ENCODE peak calls at places on chromosomes 6 and 20, in ten cellular contexts. One of them, this sample, is unnamed.
A peak's percentile ranks its signal among the peaks of the same experiment; 100 is the strongest.

GRCh38 chr6:62441182-62441581 is 155.2 kb upstream of the KHDRBS2 start:
- DNase-seq in thoracic aorta: no peak
- DNase-seq in upper lobe of right lung: no peak
- DNase-seq in brain microvascular endothelial cell: no peak
- DNase-seq in NB4: no peak
- DNase-seq in uterus: no peak
- DNase-seq in endodermal cell: peak; percentile 36
- DNase-seq in foreskin fibroblast: no peak
- DNase-seq in fibroblast of lung: no peak
- DNase-seq in astrocyte of the spinal cord: no peak
- DNase-seq in this sample: no peak

GRCh38 chr6:44064089-44064947 is 62.9 kb downstream of the MRPL14 start:
- DNase-seq in foreskin fibroblast: peak; percentile 95
- DNase-seq in astrocyte of the spinal cord: peak; percentile 95
- DNase-seq in uterus: peak; percentile 80
- DNase-seq in endodermal cell: no peak
- DNase-seq in upper lobe of right lung: peak; percentile 71
- DNase-seq in brain microvascular endothelial cell: peak; percentile 99
- DNase-seq in fibroblast of lung: peak; percentile 98
- DNase-seq in NB4: peak; percentile 81
- DNase-seq in thoracic aorta: peak; percentile 43
- DNase-seq in this sample: peak; percentile 84

GRCh38 chr20:49043000-49043399 is 3.1 kb upstream of the CSE1L start:
- DNase-seq in astrocyte of the spinal cord: no peak
- DNase-seq in brain microvascular endothelial cell: no peak
- DNase-seq in endodermal cell: peak; percentile 34
- DNase-seq in fibroblast of lung: no peak
- DNase-seq in foreskin fibroblast: no peak
- DNase-seq in thoracic aorta: no peak
- DNase-seq in NB4: no peak
- DNase-seq in uterus: no peak
- DNase-seq in upper lobe of right lung: no peak
- DNase-seq in this sample: no peak

GRCh38 chr6:109718991-109719390 is 27.9 kb downstream of the FIG4 start:
- DNase-seq in brain microvascular endothelial cell: peak; percentile 47
- DNase-seq in NB4: no peak
- DNase-seq in fibroblast of lung: no peak
- DNase-seq in endodermal cell: no peak
- DNase-seq in astrocyte of the spinal cord: no peak
- DNase-seq in foreskin fibroblast: no peak
- DNase-seq in thoracic aorta: no peak
- DNase-seq in upper lobe of right lung: no peak
- DNase-seq in uterus: no peak
- DNase-seq in this sample: no peak

GRCh38 chr6:35166160-35166919 is 25.2 kb upstream of the TCP11 start:
- DNase-seq in upper lobe of right lung: no peak
- DNase-seq in foreskin fibroblast: no peak
- DNase-seq in uterus: no peak
- DNase-seq in NB4: no peak
- DNase-seq in endodermal cell: peak; percentile 31
- DNase-seq in brain microvascular endothelial cell: no peak
- DNase-seq in thoracic aorta: no peak
- DNase-seq in astrocyte of the spinal cord: no peak
- DNase-seq in fibroblast of lung: no peak
- DNase-seq in this sample: no peak

GRCh38 chr6:46772754-46773153 is 20.4 kb upstream of the MEP1A start:
- DNase-seq in astrocyte of the spinal cord: no peak
- DNase-seq in foreskin fibroblast: no peak
- DNase-seq in NB4: peak; percentile 94
- DNase-seq in upper lobe of right lung: no peak
- DNase-seq in uterus: no peak
- DNase-seq in endodermal cell: no peak
- DNase-seq in brain microvascular endothelial cell: no peak
- DNase-seq in fibroblast of lung: no peak
- DNase-seq in thoracic aorta: no peak
- DNase-seq in this sample: no peak

GRCh38 chr6:13303668-13304017 is 24.7 kb downstream of the TBC1D7 start:
- DNase-seq in fibroblast of lung: peak; percentile 72
- DNase-seq in astrocyte of the spinal cord: peak; percentile 77
- DNase-seq in foreskin fibroblast: peak; percentile 45
- DNase-seq in endodermal cell: no peak
- DNase-seq in brain microvascular endothelial cell: peak; percentile 79
- DNase-seq in upper lobe of right lung: peak; percentile 79
- DNase-seq in thoracic aorta: peak; percentile 67
- DNase-seq in NB4: no peak
- DNase-seq in uterus: peak; percentile 45
- DNase-seq in this sample: no peak

GRCh38 chr6:11207199-11207968 is 25.1 kb downstream of the NEDD9 start:
- DNase-seq in brain microvascular endothelial cell: peak; percentile 99
- DNase-seq in fibroblast of lung: peak; percentile 100
- DNase-seq in thoracic aorta: peak; percentile 62
- DNase-seq in upper lobe of right lung: no peak
- DNase-seq in endodermal cell: peak; percentile 29
- DNase-seq in foreskin fibroblast: peak; percentile 97
- DNase-seq in NB4: peak; percentile 83
- DNase-seq in uterus: peak; percentile 70
- DNase-seq in astrocyte of the spinal cord: peak; percentile 99
- DNase-seq in this sample: peak; percentile 98

GRCh38 chr20:58198384-58198783 is 30.1 kb downstream of the ANKRD60 start:
- DNase-seq in foreskin fibroblast: no peak
- DNase-seq in NB4: no peak
- DNase-seq in fibroblast of lung: no peak
- DNase-seq in astrocyte of the spinal cord: no peak
- DNase-seq in upper lobe of right lung: no peak
- DNase-seq in uterus: no peak
- DNase-seq in endodermal cell: no peak
- DNase-seq in thoracic aorta: no peak
- DNase-seq in brain microvascular endothelial cell: no peak
- DNase-seq in this sample: no peak

GRCh38 chr6:49322861-49323260 is 140.2 kb downstream of the MMUT start:
- DNase-seq in astrocyte of the spinal cord: no peak
- DNase-seq in endodermal cell: no peak
- DNase-seq in fibroblast of lung: no peak
- DNase-seq in uterus: no peak
- DNase-seq in upper lobe of right lung: no peak
- DNase-seq in foreskin fibroblast: no peak
- DNase-seq in brain microvascular endothelial cell: no peak
- DNase-seq in thoracic aorta: no peak
- DNase-seq in NB4: no peak
- DNase-seq in this sample: no peak

GRCh38 chr6:17494919-17495318 is 101.5 kb downstream of the CAP2 start:
- DNase-seq in upper lobe of right lung: no peak
- DNase-seq in uterus: no peak
- DNase-seq in foreskin fibroblast: no peak
- DNase-seq in thoracic aorta: no peak
- DNase-seq in astrocyte of the spinal cord: no peak
- DNase-seq in brain microvascular endothelial cell: no peak
- DNase-seq in NB4: no peak
- DNase-seq in endodermal cell: no peak
- DNase-seq in fibroblast of lung: no peak
- DNase-seq in this sample: no peak

GRCh38 chr20:41446471-41446870 is 79.9 kb upstream of the EMILIN3 start:
- DNase-seq in thoracic aorta: no peak
- DNase-seq in foreskin fibroblast: no peak
- DNase-seq in upper lobe of right lung: no peak
- DNase-seq in astrocyte of the spinal cord: no peak
- DNase-seq in brain microvascular endothelial cell: no peak
- DNase-seq in fibroblast of lung: no peak
- DNase-seq in NB4: no peak
- DNase-seq in endodermal cell: no peak
- DNase-seq in uterus: no peak
- DNase-seq in this sample: no peak

GRCh38 chr20:31760457-31761240 is 21.6 kb downstream of the TPX2 start:
- DNase-seq in NB4: no peak
- DNase-seq in fibroblast of lung: peak; percentile 51
- DNase-seq in endodermal cell: no peak
- DNase-seq in uterus: no peak
- DNase-seq in foreskin fibroblast: peak; percentile 45
- DNase-seq in thoracic aorta: no peak
- DNase-seq in brain microvascular endothelial cell: no peak
- DNase-seq in upper lobe of right lung: no peak
- DNase-seq in astrocyte of the spinal cord: peak; percentile 36
- DNase-seq in this sample: no peak

GRCh38 chr6:6251555-6252280 is 68.7 kb downstream of the F13A1 start:
- DNase-seq in fibroblast of lung: no peak
- DNase-seq in upper lobe of right lung: no peak
- DNase-seq in thoracic aorta: no peak
- DNase-seq in endodermal cell: no peak
- DNase-seq in uterus: no peak
- DNase-seq in brain microvascular endothelial cell: no peak
- DNase-seq in astrocyte of the spinal cord: no peak
- DNase-seq in NB4: no peak
- DNase-seq in foreskin fibroblast: no peak
- DNase-seq in this sample: no peak

GRCh38 chr6:136784910-136785746 is 7.1 kb downstream of the MAP3K5 start:
- DNase-seq in NB4: peak; percentile 96
- DNase-seq in upper lobe of right lung: peak; percentile 80
- DNase-seq in brain microvascular endothelial cell: no peak
- DNase-seq in uterus: no peak
- DNase-seq in endodermal cell: no peak
- DNase-seq in thoracic aorta: no peak
- DNase-seq in fibroblast of lung: no peak
- DNase-seq in foreskin fibroblast: no peak
- DNase-seq in astrocyte of the spinal cord: no peak
- DNase-seq in this sample: no peak
- H3K4me3 ChIP-seq in NB4: peak overlapping the region; percentile 84
- H3K4me3 ChIP-seq in upper lobe of right lung: peak overlapping the region; percentile 39
- H3K4me3 ChIP-seq in brain microvascular endothelial cell: no peak overlapping the region
- H3K4me3 ChIP-seq in uterus: peak overlapping the region; percentile 19
- H3K4me3 ChIP-seq in endodermal cell: no peak overlapping the region
- H3K4me3 ChIP-seq in thoracic aorta: peak overlapping the region; percentile 56
- H3K4me3 ChIP-seq in fibroblast of lung: no peak overlapping the region
- H3K4me3 ChIP-seq in foreskin fibroblast: no peak overlapping the region
- H3K4me3 ChIP-seq in astrocyte of the spinal cord: no peak overlapping the region
- H3K4me3 ChIP-seq in this sample: no peak overlapping the region

DNA sequence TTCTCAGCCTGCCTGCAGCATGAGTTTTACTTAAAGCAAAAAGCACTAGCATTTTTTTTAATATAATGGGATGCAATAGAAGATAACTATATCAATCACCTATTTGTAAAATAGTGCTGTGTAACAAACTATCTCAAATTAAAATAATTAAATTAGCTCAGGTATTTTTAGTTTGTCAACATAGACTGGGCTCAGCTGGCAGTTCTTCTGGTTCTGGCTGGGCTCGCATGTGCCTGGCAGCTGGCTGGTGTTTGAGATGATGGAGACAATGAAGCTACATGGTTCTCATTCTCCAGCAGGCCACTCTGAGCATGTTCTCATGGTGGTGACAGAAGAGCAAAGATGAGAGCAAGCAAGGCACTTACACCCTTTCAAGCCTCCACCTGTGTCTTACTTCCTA is 181.0 kb downstream of the PLCB1 start:
- DNase-seq in brain microvascular endothelial cell: no peak
- DNase-seq in thoracic aorta: no peak
- DNase-seq in NB4: no peak
- DNase-seq in upper lobe of right lung: no peak
- DNase-seq in astrocyte of the spinal cord: no peak
- DNase-seq in fibroblast of lung: no peak
- DNase-seq in foreskin fibroblast: no peak
- DNase-seq in endodermal cell: no peak
- DNase-seq in uterus: no peak
- DNase-seq in this sample: no peak
- TF ChIP-seq CTCF in brain microvascular endothelial cell: no peak
- TF ChIP-seq CTCF in thoracic aorta: no peak
- TF ChIP-seq CTCF in NB4: no peak
- TF ChIP-seq CTCF in upper lobe of right lung: no peak
- TF ChIP-seq CTCF in astrocyte of the spinal cord: no peak
- TF ChIP-seq CTCF in fibroblast of lung: no peak
- TF ChIP-seq CTCF in foreskin fibroblast: no peak
- TF ChIP-seq CTCF in endodermal cell: no peak
- TF ChIP-seq CTCF in uterus: no peak
- TF ChIP-seq CTCF in this sample: no peak

DNA sequence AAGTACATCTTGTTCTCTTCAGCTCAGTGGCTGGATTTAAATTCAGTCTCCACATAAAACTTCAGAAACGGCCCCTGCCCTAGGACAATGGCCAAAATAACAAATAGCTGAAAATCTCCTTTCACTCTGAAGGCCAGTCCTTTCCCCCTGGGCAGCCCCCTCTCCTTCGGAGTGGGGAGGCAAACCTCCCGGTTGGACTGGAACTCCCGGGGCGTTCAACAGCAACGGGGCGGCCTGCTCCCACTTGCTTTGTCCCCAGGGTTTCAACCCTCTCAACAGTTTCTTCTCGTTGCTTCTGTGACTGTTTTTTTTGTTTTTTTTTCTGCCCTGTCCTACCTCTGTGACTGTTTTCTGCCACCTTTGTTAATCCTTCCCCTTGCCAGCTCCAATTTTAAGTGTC is 102.6 kb upstream of the DUSP22 start:
- DNase-seq in foreskin fibroblast: no peak
- DNase-seq in NB4: no peak
- DNase-seq in fibroblast of lung: no peak
- DNase-seq in endodermal cell: no peak
- DNase-seq in thoracic aorta: no peak
- DNase-seq in upper lobe of right lung: no peak
- DNase-seq in uterus: no peak
- DNase-seq in astrocyte of the spinal cord: no peak
- DNase-seq in brain microvascular endothelial cell: no peak
- DNase-seq in this sample: no peak
- H3K4me3 ChIP-seq in foreskin fibroblast: no peak overlapping the region
- H3K4me3 ChIP-seq in NB4: no peak overlapping the region
- H3K4me3 ChIP-seq in fibroblast of lung: no peak overlapping the region
- H3K4me3 ChIP-seq in endodermal cell: no peak overlapping the region
- H3K4me3 ChIP-seq in thoracic aorta: no peak overlapping the region
- H3K4me3 ChIP-seq in upper lobe of right lung: no peak overlapping the region
- H3K4me3 ChIP-seq in uterus: no peak overlapping the region
- H3K4me3 ChIP-seq in astrocyte of the spinal cord: no peak overlapping the region
- H3K4me3 ChIP-seq in brain microvascular endothelial cell: no peak overlapping the region
- H3K4me3 ChIP-seq in this sample: no peak overlapping the region

GRCh38 chr6:20028143-20028542 is 184.1 kb downstream of the MBOAT1 start:
- DNase-seq in NB4: no peak
- DNase-seq in uterus: no peak
- DNase-seq in endodermal cell: no peak
- DNase-seq in foreskin fibroblast: no peak
- DNase-seq in astrocyte of the spinal cord: no peak
- DNase-seq in fibroblast of lung: no peak
- DNase-seq in brain microvascular endothelial cell: no peak
- DNase-seq in upper lobe of right lung: no peak
- DNase-seq in thoracic aorta: no peak
- DNase-seq in this sample: no peak

GRCh38 chr6:20025681-20026080 is 186.6 kb downstream of the MBOAT1 start:
- DNase-seq in upper lobe of right lung: no peak
- DNase-seq in fibroblast of lung: no peak
- DNase-seq in foreskin fibroblast: no peak
- DNase-seq in brain microvascular endothelial cell: no peak
- DNase-seq in NB4: no peak
- DNase-seq in uterus: no peak
- DNase-seq in thoracic aorta: no peak
- DNase-seq in endodermal cell: no peak
- DNase-seq in astrocyte of the spinal cord: no peak
- DNase-seq in this sample: no peak

GRCh38 chr6:20024316-20024673 is 187.1 kb downstream of the ID4 start:
- DNase-seq in NB4: no peak
- DNase-seq in astrocyte of the spinal cord: no peak
- DNase-seq in foreskin fibroblast: no peak
- DNase-seq in thoracic aorta: no peak
- DNase-seq in brain microvascular endothelial cell: no peak
- DNase-seq in uterus: no peak
- DNase-seq in endodermal cell: no peak
- DNase-seq in fibroblast of lung: no peak
- DNase-seq in upper lobe of right lung: no peak
- DNase-seq in this sample: no peak

GRCh38 chr6:20021795-20022194 is 184.6 kb downstream of the ID4 start:
- DNase-seq in upper lobe of right lung: no peak
- DNase-seq in uterus: no peak
- DNase-seq in fibroblast of lung: no peak
- DNase-seq in brain microvascular endothelial cell: no peak
- DNase-seq in astrocyte of the spinal cord: no peak
- DNase-seq in endodermal cell: no peak
- DNase-seq in thoracic aorta: no peak
- DNase-seq in foreskin fibroblast: no peak
- DNase-seq in NB4: no peak
- DNase-seq in this sample: no peak

GRCh38 chr6:20024979-20025378 is 187.3 kb downstream of the MBOAT1 start:
- DNase-seq in fibroblast of lung: no peak
- DNase-seq in NB4: no peak
- DNase-seq in brain microvascular endothelial cell: no peak
- DNase-seq in foreskin fibroblast: no peak
- DNase-seq in uterus: no peak
- DNase-seq in upper lobe of right lung: no peak
- DNase-seq in thoracic aorta: no peak
- DNase-seq in astrocyte of the spinal cord: no peak
- DNase-seq in endodermal cell: no peak
- DNase-seq in this sample: no peak
- TF ChIP-seq CTCF in fibroblast of lung: no peak
- TF ChIP-seq CTCF in NB4: peak; percentile 5
- TF ChIP-seq CTCF in brain microvascular endothelial cell: no peak
- TF ChIP-seq CTCF in foreskin fibroblast: no peak
- TF ChIP-seq CTCF in uterus: no peak
- TF ChIP-seq CTCF in upper lobe of right lung: no peak
- TF ChIP-seq CTCF in thoracic aorta: no peak
- TF ChIP-seq CTCF in astrocyte of the spinal cord: no peak
- TF ChIP-seq CTCF in endodermal cell: peak; percentile 23
- TF ChIP-seq CTCF in this sample: no peak